ENCODE peak calls at places on chromosomes 11 and 22, in nine cellular contexts. K is cardiac fibroblast; F is activated T-cell treated with anti-CD3 and anti-CD28 coated beads for 24 hours; D is stimulated activated naive B cell treated with anti-CD40 and anti-IgM and Interleukin-4, amounts not matched to agents 10 μg/mL and 1 μg/mL and 100 μg/mL, for 72 hours; R is pulmonary artery endothelial cell; B is activated effector memory CD4-positive, alpha-beta T cell treated with anti-CD3 and anti-CD28 coated beads, Interleukin-2, amount 50 U/mL, for 16 hours; L is ureter; N is lower lobe of right lung; H is ovary. J is an unnamed sample.

GRCh38 chr11:66912361-66912760 is 45.8 kb downstream of the PC start:
- DNase-seq in K (no peak), F (no peak), D (no peak), R (no peak), B (no peak), L (no peak), N (no peak), H (no peak), J (no peak)

GRCh38 chr11:101103431-101103830 is 26.2 kb downstream of the PGR start:
- DNase-seq in K (no peak), F (no peak), D (no peak), R (no peak), B (no peak), L (no peak), N (no peak), H (no peak), J (no peak)

GRCh38 chr11:25423436-25424184 is 908.3 kb upstream of the ANO3 start:
- DNase-seq in K (peak), F (no peak), D (no peak), R (no peak), B (no peak), L (no peak), N (no peak), H (no peak), J (no peak)

GRCh38 chr11:45444796-45445195 is 158.7 kb upstream of the SYT13 start:
- DNase-seq in K (no peak), F (no peak), D (no peak), R (no peak), B (no peak), L (peak), N (no peak), H (no peak), J (no peak)

GRCh38 chr11:125593113-125593761 is 585 bp downstream of the STT3A start:
- DNase-seq in K (peak), F (no peak), D (no peak), R (no peak), B (no peak), L (no peak), N (no peak), H (no peak), J (peak)

GRCh38 chr22:23155831-23156230 is 10.6 kb downstream of the RAB36 start:
- DNase-seq in K (no peak), F (no peak), D (no peak), R (no peak), B (no peak), L (no peak), N (no peak), H (no peak), J (no peak)

GRCh38 chr11:117658809-117659208 is 138.2 kb downstream of the DSCAML1 start:
- DNase-seq in K (no peak), F (no peak), D (no peak), R (no peak), B (no peak), L (no peak), N (no peak), H (no peak), J (no peak)

GRCh38 chr22:50083462-50084081 is 1.7 kb downstream of the MLC1 start:
- DNase-seq in K (no peak), F (no peak), D (no peak), R (no peak), B (no peak), L (no peak), N (no peak), H (no peak), J (no peak)

GRCh38 chr22:48426466-48427380 is 1401.0 kb downstream of the BRD1 start:
- DNase-seq in K (no peak), F (no peak), D (no peak), R (no peak), B (peak), L (no peak), N (no peak), H (no peak), J (no peak)

GRCh38 chr11:60121259-60121658 is 32.8 kb downstream of the MS4A2 start:
- DNase-seq in K (no peak), F (no peak), D (no peak), R (no peak), B (no peak), L (no peak), N (no peak), H (peak), J (no peak)

GRCh38 chr22:24437820-24438328 is 10.5 kb downstream of the ADORA2A start:
- DNase-seq in K (no peak), F (no peak), D (peak), R (no peak), B (peak), L (no peak), N (no peak), H (no peak), J (no peak)

GRCh38 chr22:36586250-36586649 is 57.3 kb upstream of the EIF3D start:
- DNase-seq in K (no peak), F (no peak), D (no peak), R (no peak), B (no peak), L (no peak), N (no peak), H (no peak), J (no peak)

GRCh38 chr11:122069946-122070345 is 46.1 kb downstream of the BLID start:
- DNase-seq in K (peak), F (no peak), D (no peak), R (peak), B (no peak), L (no peak), N (peak), H (peak), J (peak)

GRCh38 chr11:2805388-2806057 is 80.1 kb downstream of the CDKN1C start:
- DNase-seq in K (no peak), F (no peak), D (no peak), R (no peak), B (peak), L (peak), N (peak), H (peak), J (no peak)

GRCh38 chr11:65960824-65961266 is 689 bp upstream of the SART1 start:
- DNase-seq in K (no peak), F (no peak), D (no peak), R (no peak), B (no peak), L (no peak), N (no peak), H (no peak), J (no peak)

GRCh38 chr11:100397401-100397800 is 289.7 kb upstream of the ARHGAP42 start:
- DNase-seq in K (no peak), F (no peak), D (no peak), R (no peak), B (no peak), L (no peak), N (no peak), H (no peak), J (no peak)

GRCh38 chr11:35518766-35519165 is 6.7 kb downstream of the PAMR1 start:
- DNase-seq in K (no peak), F (no peak), D (no peak), R (no peak), B (no peak), L (no peak), N (no peak), H (no peak), J (no peak)

GRCh38 chr11:118214210-118214914 is 10.4 kb downstream of the JAML start:
- DNase-seq in K (no peak), F (no peak), D (peak), R (no peak), B (no peak), L (no peak), N (peak), H (no peak), J (no peak)

GRCh38 chr22:41021655-41022454 is 70.5 kb upstream of the EP300 start:
- DNase-seq in K (peak), F (peak), D (peak), R (no peak), B (peak), L (peak), N (peak), H (peak), J (peak)

GRCh38 chr11:44597358-44598009 is 32.0 kb downstream of the CD82 start:
- DNase-seq in K (no peak), F (no peak), D (no peak), R (no peak), B (no peak), L (no peak), N (no peak), H (no peak), J (no peak)

GRCh38 chr22:23786261-23786710 is 480 bp upstream of the SMARCB1 start:
- DNase-seq in K (no peak), F (no peak), D (no peak), R (no peak), B (no peak), L (no peak), N (no peak), H (no peak), J (no peak)

GRCh38 chr11:45527898-45528297 is 137.5 kb downstream of the CHST1 start:
- DNase-seq in K (peak), F (no peak), D (no peak), R (no peak), B (no peak), L (no peak), N (no peak), H (no peak), J (no peak)

GRCh38 chr11:69037074-69037473 is 11.7 kb upstream of the TPCN2 start:
- DNase-seq in K (no peak), F (no peak), D (no peak), R (no peak), B (no peak), L (no peak), N (no peak), H (no peak), J (no peak)

GRCh38 chr11:32325187-32325586 is 110.2 kb downstream of the WT1 start:
- DNase-seq in K (no peak), F (no peak), D (no peak), R (no peak), B (no peak), L (no peak), N (no peak), H (peak), J (no peak)

J was measured in HepG2.